ENCODE peak calls at places on chromosomes 5 and 9, in eight cellular contexts. N is naive thymus-derived CD4-positive, alpha-beta T cell; I is CD8-positive, alpha-beta T cell; Y is sigmoid colon; C is NCI-H2171 treated with DMSO at 0.1 percent for 48 hours; X is neural crest cell; E is stimulated activated CD8-positive, alpha-beta memory T cell treated with anti-CD3 and anti-CD28 coated beads, Interleukin-7, amount 100 ng/mL, for 1 hour; W is NCI-H524 treated with DMSO at 0.1 percent for 48 hours. K is an unnamed sample.

GRCh38 chr9:86424246-86424891 is 70.2 kb upstream of the TUT7 start:
- DNase-seq in N (no peak), I (no peak), Y (no peak), C (no peak), X (no peak), E (no peak), W (peak; percentile 4), K (no peak)

GRCh38 chr9:127131871-127132270 is 9.4 kb upstream of the ANGPTL2 start:
- DNase-seq in N (no peak), I (no peak), Y (peak; percentile 58), C (no peak), X (no peak), E (no peak), W (no peak), K (peak; percentile 37)

GRCh38 chr5:149667084-149667826 is 62.9 kb upstream of the PPARGC1B start:
- DNase-seq in N (no peak), I (no peak), Y (no peak), C (peak; percentile 1), X (peak; percentile 37), E (no peak), W (no peak), K (peak; percentile 4)

GRCh38 chr5:149299451-149300054 is 27.9 kb downstream of the AFAP1L1 start:
- DNase-seq in N (no peak), I (no peak), Y (no peak), C (no peak), X (no peak), E (no peak), W (no peak), K (no peak)

GRCh38 chr5:133205204-133205603 is 153.4 kb downstream of the HSPA4 start:
- DNase-seq in N (no peak), I (no peak), Y (no peak), C (no peak), X (no peak), E (no peak), W (no peak), K (no peak)

GRCh38 chr5:172919525-172920446 is 39.4 kb upstream of the RPL26L1 start:
- DNase-seq in N (no peak), I (no peak), Y (peak; percentile 94), C (no peak), X (no peak), E (no peak), W (no peak), K (peak; percentile 52)

GRCh38 chr5:91339053-91339710 is 43.9 kb downstream of the ARRDC3 start:
- DNase-seq in N (no peak), I (no peak), Y (no peak), C (no peak), X (no peak), E (no peak), W (no peak), K (peak; percentile 62)

GRCh38 chr5:157266286-157267007 is 524 bp downstream of the CYFIP2 start:
- DNase-seq in N (peak; percentile 65), I (no peak), Y (no peak), C (peak; percentile 2), X (no peak), E (no peak), W (no peak), K (no peak)

GRCh38 chr9:35871514-35871913 is 1.3 kb upstream of the OR13J1 start:
- DNase-seq in N (no peak), I (no peak), Y (no peak), C (peak; percentile 29), X (no peak), E (no peak), W (no peak), K (no peak)

GRCh38 chr9:96232539-96233241 is 69.3 kb downstream of the HSD17B3 start:
- DNase-seq in N (no peak), I (no peak), Y (peak; percentile 89), C (peak; percentile 36), X (peak; percentile 27), E (no peak), W (no peak), K (peak; percentile 38)

GRCh38 chr5:142627371-142628217 is 58.3 kb downstream of the FGF1 start:
- DNase-seq in N (no peak), I (no peak), Y (no peak), C (no peak), X (no peak), E (no peak), W (no peak), K (peak; percentile 16)

GRCh38 chr5:148807845-148808244 is 18.6 kb upstream of the ADRB2 start:
- DNase-seq in N (no peak), I (no peak), Y (no peak), C (no peak), X (no peak), E (no peak), W (no peak), K (no peak)

GRCh38 chr9:32395483-32396216 is 11.2 kb downstream of the ACO1 start:
- DNase-seq in N (no peak), I (no peak), Y (peak; percentile 78), C (no peak), X (no peak), E (no peak), W (no peak), K (peak; percentile 94)

GRCh38 chr5:63860379-63860778 is 101.9 kb downstream of the HTR1A start:
- DNase-seq in N (no peak), I (no peak), Y (no peak), C (no peak), X (no peak), E (no peak), W (no peak), K (no peak)

GRCh38 chr5:150549735-150550134 is 41.8 kb downstream of the NDST1 start:
- DNase-seq in N (no peak), I (no peak), Y (no peak), C (no peak), X (no peak), E (no peak), W (no peak), K (no peak)

GRCh38 chr5:176396330-176396729 is 7.8 kb downstream of the HIGD2A start:
- DNase-seq in N (no peak), I (no peak), Y (peak; percentile 17), C (peak; percentile 47), X (no peak), E (no peak), W (peak; percentile 13), K (peak; percentile 27)

GRCh38 chr5:4022991-4023390 is 427.4 kb downstream of the IRX1 start:
- DNase-seq in N (no peak), I (no peak), Y (peak; percentile 75), C (no peak), X (no peak), E (no peak), W (no peak), K (no peak)

GRCh38 chr5:140988036-140988997 is 22.0 kb downstream of the PCDHAC2 start:
- DNase-seq in N (no peak), I (no peak), Y (no peak), C (no peak), X (no peak), E (no peak), W (no peak), K (no peak)

GRCh38 chr9:85702191-85702590 is 39.6 kb downstream of the AGTPBP1 start:
- DNase-seq in N (no peak), I (no peak), Y (no peak), C (no peak), X (no peak), E (no peak), W (no peak), K (no peak)

GRCh38 chr5:172659909-172660628 is 19.0 kb downstream of the NEURL1B start:
- DNase-seq in N (no peak), I (no peak), Y (peak; percentile 98), C (no peak), X (peak; percentile 65), E (no peak), W (no peak), K (peak; percentile 88)

GRCh38 chr5:127012933-127013332 is 17.4 kb downstream of the MARCHF3 start:
- DNase-seq in N (no peak), I (no peak), Y (no peak), C (no peak), X (no peak), E (no peak), W (no peak), K (peak; percentile 84)

GRCh38 chr9:131238402-131239021 is 37.8 kb downstream of the FAM78A start:
- DNase-seq in N (no peak), I (no peak), Y (no peak), C (peak; percentile 45), X (peak; percentile 41), E (no peak), W (no peak), K (no peak)

GRCh38 chr5:159911349-159911748 is 4.9 kb upstream of the ADRA1B start:
- DNase-seq in N (no peak), I (no peak), Y (no peak), C (no peak), X (no peak), E (no peak), W (no peak), K (no peak)

GRCh38 chr5:129465945-129466344 is 5.8 kb downstream of the ADAMTS19 start:
- DNase-seq in N (no peak), I (no peak), Y (no peak), C (no peak), X (no peak), E (no peak), W (no peak), K (no peak)

GRCh38 chr9:130740218-130741023 is 46.8 kb downstream of the EXOSC2 start:
- DNase-seq in N (no peak), I (no peak), Y (no peak), C (no peak), X (no peak), E (no peak), W (no peak), K (no peak)

GRCh38 chr9:133535285-133535877 is 877 bp downstream of the ADAMTSL2 start:
- DNase-seq in N (no peak), I (no peak), Y (no peak), C (no peak), X (no peak), E (no peak), W (no peak), K (no peak)

GRCh38 chr9:107688728-107689127 is 199.2 kb upstream of the KLF4 start:
- DNase-seq in N (no peak), I (no peak), Y (no peak), C (no peak), X (no peak), E (no peak), W (no peak), K (no peak)

GRCh38 chr5:166618555-166618954 is 1672.9 kb upstream of the WWC1 start:
- DNase-seq in N (no peak), I (no peak), Y (no peak), C (no peak), X (no peak), E (no peak), W (peak; percentile 91), K (no peak)

GRCh38 chr5:80608730-80609129 is 38.6 kb upstream of the ANKRD34B start:
- DNase-seq in N (no peak), I (no peak), Y (no peak), C (no peak), X (no peak), E (no peak), W (no peak), K (no peak)

GRCh38 chr5:39014544-39014943 is 59.7 kb downstream of the RICTOR start:
- DNase-seq in N (no peak), I (no peak), Y (no peak), C (no peak), X (no peak), E (no peak), W (no peak), K (peak; percentile 86)

GRCh38 chr9:124934290-124934689 is 6.6 kb downstream of the GOLGA1 start:
- DNase-seq in N (no peak), I (no peak), Y (no peak), C (no peak), X (no peak), E (no peak), W (no peak), K (peak; percentile 63)

GRCh38 chr5:169772688-169773087 is 135.6 kb downstream of the DOCK2 start:
- DNase-seq in N (no peak), I (no peak), Y (no peak), C (no peak), X (no peak), E (no peak), W (no peak), K (peak; percentile 31)

GRCh38 chr9:129253820-129254381 is 75.8 kb upstream of the IER5L start:
- DNase-seq in N (no peak), I (no peak), Y (peak; percentile 77), C (no peak), X (no peak), E (no peak), W (no peak), K (no peak)

GRCh38 chr5:15620501-15620900 is 120.5 kb downstream of the FBXL7 start:
- DNase-seq in N (no peak), I (no peak), Y (no peak), C (no peak), X (no peak), E (no peak), W (no peak), K (peak; percentile 56)

K was measured in foreskin fibroblast.